ENCODE peak calls at places on chromosomes 12 and 14, in five cellular contexts. S is iPS DF 6.9, D is ovary, V is right cardiac atrium, H is mesendoderm. X is an unnamed sample.

GRCh38 chr12:93773122-93773871 is 96.1 kb downstream of the CRADD start:
- DNase-seq in S (no peak), V (no peak), D (no peak), H (no peak), X (no peak)

GRCh38 chr14:36996857-36997590 is 175.4 kb downstream of the SLC25A21 start:
- DNase-seq in D (no peak), S (no peak), H (no peak), V (no peak), X (no peak)

GRCh38 chr12:29650371-29650770 is 133.4 kb downstream of the TMTC1 start:
- DNase-seq in H (no peak), S (no peak), D (no peak), V (no peak), X (no peak)

GRCh38 chr12:2690348-2691000 is 104.3 kb upstream of the FKBP4 start:
- DNase-seq in H (no peak), S (no peak), V (no peak), D (no peak), X (no peak)

GRCh38 chr14:72515779-72516770 is 377.8 kb downstream of the DPF3 start:
- DNase-seq in H (peak; percentile 39), S (no peak), V (no peak), D (no peak), X (no peak)

GRCh38 chr12:96578526-96579125 is 89.2 kb downstream of the CFAP54 start:
- DNase-seq in V (no peak), D (no peak), S (peak; percentile 2), H (peak; percentile 69), X (peak; percentile 10)

GRCh38 chr14:58746261-58746660 is 108.5 kb downstream of the DACT1 start:
- DNase-seq in S (no peak), D (no peak), V (no peak), H (no peak), X (peak; percentile 56)

GRCh38 chr14:99655521-99655920 is 10.6 kb downstream of the HHIPL1 start:
- DNase-seq in H (no peak), D (no peak), S (no peak), V (no peak), X (no peak)

GRCh38 chr12:114443607-114444421 is 37.9 kb upstream of the TBX5 start:
- DNase-seq in H (no peak), D (no peak), V (peak; percentile 75), S (no peak), X (no peak)

GRCh38 chr14:65237956-65238355 is 135.6 kb upstream of the MAX start:
- DNase-seq in V (no peak), H (no peak), D (no peak), S (no peak), X (no peak)

GRCh38 chr14:33747749-33748148 is 203.1 kb downstream of the EGLN3 start:
- DNase-seq in D (no peak), H (no peak), V (no peak), S (no peak), X (no peak)

GRCh38 chr12:100159391-100160104 is 16.9 kb upstream of the BLTP3B start:
- DNase-seq in D (no peak), H (no peak), S (no peak), V (no peak), X (no peak)

GRCh38 chr12:2268478-2269286 is 215.9 kb downstream of the CACNA1C start:
- DNase-seq in D (no peak), V (no peak), S (no peak), H (peak; percentile 38), X (no peak)

GRCh38 chr14:96384053-96384452 is 7.9 kb upstream of the AK7 start:
- DNase-seq in V (no peak), S (no peak), D (no peak), H (no peak), X (no peak)

GRCh38 chr12:4148418-4149056 is 125.0 kb upstream of the CCND2 start:
- DNase-seq in V (peak; percentile 38), S (no peak), H (no peak), D (no peak), X (no peak)

GRCh38 chr14:101888182-101888581 is 76.2 kb upstream of the DYNC1H1 start:
- DNase-seq in S (no peak), V (no peak), D (no peak), H (no peak), X (no peak)

GRCh38 chr12:38137716-38138115 is 178.9 kb upstream of the ALG10B start:
- DNase-seq in V (no peak), D (no peak), H (no peak), S (no peak), X (no peak)

GRCh38 chr14:37668646-37669045 is 73.2 kb downstream of the TTC6 start:
- DNase-seq in D (no peak), V (no peak), H (no peak), S (no peak), X (no peak)

GRCh38 chr12:6039894-6040601 is 84.4 kb downstream of the VWF start:
- DNase-seq in S (no peak), D (peak; percentile 50), V (peak; percentile 48), H (peak; percentile 85), X (peak; percentile 57)

GRCh38 chr14:34539407-34540180 is at the start of gene EAPP:
- DNase-seq in V (peak; percentile 98), H (peak; percentile 99), S (peak; percentile 86), D (peak; percentile 96), X (peak; percentile 99)

GRCh38 chr12:131424270-131424669 is 286.6 kb upstream of the SFSWAP start:
- DNase-seq in D (no peak), H (no peak), S (no peak), V (no peak), X (no peak)

GRCh38 chr14:26554069-26554772 is 43.6 kb downstream of the NOVA1 start:
- DNase-seq in V (no peak), S (no peak), H (no peak), D (no peak), X (no peak)

GRCh38 chr12:51829641-51830040 is 18.9 kb downstream of the FIGNL2 start:
- DNase-seq in S (no peak), V (no peak), D (no peak), H (no peak), X (no peak)
- H3K4me1 ChIP-seq in S (peaks cover 18% of the 10 kb centered on the region), V (no peaks in the 10 kb centered on the region), D (no peaks in the 10 kb centered on the region), H (peaks cover 12% of the 10 kb centered on the region), X (no peaks in the 10 kb centered on the region)

GRCh38 chr14:23632461-23633159 is 3.6 kb upstream of the DHRS2 start:
- DNase-seq in S (no peak), D (no peak), H (peak; percentile 17), V (no peak), X (no peak)
- H3K4me1 ChIP-seq in S (no peaks in the 10 kb centered on the region), D (peaks cover 14% of the 10 kb centered on the region), H (peaks cover 11% of the 10 kb centered on the region), V (peaks cover 2% of the 10 kb centered on the region), X (no peaks in the 10 kb centered on the region)

GRCh38 chr12:57897296-57897974 is 43.9 kb upstream of the ATP23 start:
- DNase-seq in D (peak; percentile 31), H (peak; percentile 42), V (no peak), S (no peak), X (no peak)
- H3K4me1 ChIP-seq in D (peaks cover 39% of the 10 kb centered on the region), H (peaks cover 4% of the 10 kb centered on the region), V (peaks cover 36% of the 10 kb centered on the region), S (peaks cover 6% of the 10 kb centered on the region), X (peaks cover 25% of the 10 kb centered on the region)

DNA sequence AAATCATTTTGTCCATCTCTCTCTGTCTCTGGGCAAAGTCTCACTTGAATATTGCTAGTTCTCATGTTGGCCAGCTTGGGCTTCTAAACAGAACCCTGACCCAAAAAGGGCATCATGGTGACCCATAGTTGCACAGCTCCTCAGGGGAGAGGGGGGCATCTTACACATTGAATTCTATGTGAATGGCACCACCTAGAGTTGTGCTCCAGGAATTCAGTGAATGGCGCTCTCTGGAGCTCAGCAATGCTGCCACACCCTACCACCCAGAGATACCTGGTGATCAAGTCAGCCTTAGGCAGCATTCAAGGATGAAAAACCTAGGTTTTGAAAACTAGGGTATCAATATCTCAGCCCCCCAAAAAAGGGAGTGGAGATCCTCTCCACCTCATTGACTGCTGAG is 50.6 kb downstream of the SMUG1 start:
- DNase-seq in V (no peak), S (no peak), D (no peak), H (no peak), X (no peak)
- H3K4me1 ChIP-seq in V (no peaks in the 10 kb centered on the region), S (no peaks in the 10 kb centered on the region), D (peaks cover 6% of the 10 kb centered on the region), H (no peaks in the 10 kb centered on the region), X (no peaks in the 10 kb centered on the region)

DNA sequence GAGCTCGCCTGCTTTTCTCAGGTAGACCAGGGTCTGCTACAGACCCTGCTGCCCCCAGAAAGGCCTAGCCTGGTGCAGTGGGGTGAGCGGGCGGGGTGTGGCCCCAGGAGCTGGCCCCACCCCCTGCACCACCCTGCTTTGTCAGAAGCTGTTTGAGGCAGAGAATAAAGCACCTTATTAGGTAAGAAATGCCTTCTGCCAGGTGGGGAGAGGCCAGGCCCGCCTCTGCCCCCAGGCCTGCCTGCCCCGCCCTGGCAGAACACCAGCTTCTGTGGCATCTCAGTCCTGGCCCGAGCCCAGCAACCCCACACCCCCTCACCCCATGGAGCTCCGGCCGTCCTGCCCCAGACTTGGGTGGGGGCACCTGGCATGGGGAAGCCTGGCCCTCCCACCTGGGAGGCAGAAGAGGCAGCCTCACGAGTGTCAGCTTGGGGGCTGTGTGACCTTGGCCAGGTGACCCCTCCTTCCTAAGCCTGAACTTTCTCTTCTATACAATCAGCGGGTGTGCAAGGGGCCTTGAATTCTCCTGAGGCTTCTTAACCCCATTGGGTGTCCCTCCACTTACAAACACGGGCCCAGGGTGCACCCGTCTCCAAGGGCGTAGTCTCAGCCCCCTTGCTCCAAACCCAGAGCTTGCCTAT is 43.2 kb downstream of the KRT80 start:
- DNase-seq in D (peak; percentile 43), S (no peak), V (peak; percentile 35), H (no peak), X (peak; percentile 94)
- H3K4me1 ChIP-seq in D (peaks cover 9% of the 10 kb centered on the region), S (peaks cover 8% of the 10 kb centered on the region), V (peaks cover 8% of the 10 kb centered on the region), H (peaks cover 2% of the 10 kb centered on the region), X (peaks cover 52% of the 10 kb centered on the region)

DNA sequence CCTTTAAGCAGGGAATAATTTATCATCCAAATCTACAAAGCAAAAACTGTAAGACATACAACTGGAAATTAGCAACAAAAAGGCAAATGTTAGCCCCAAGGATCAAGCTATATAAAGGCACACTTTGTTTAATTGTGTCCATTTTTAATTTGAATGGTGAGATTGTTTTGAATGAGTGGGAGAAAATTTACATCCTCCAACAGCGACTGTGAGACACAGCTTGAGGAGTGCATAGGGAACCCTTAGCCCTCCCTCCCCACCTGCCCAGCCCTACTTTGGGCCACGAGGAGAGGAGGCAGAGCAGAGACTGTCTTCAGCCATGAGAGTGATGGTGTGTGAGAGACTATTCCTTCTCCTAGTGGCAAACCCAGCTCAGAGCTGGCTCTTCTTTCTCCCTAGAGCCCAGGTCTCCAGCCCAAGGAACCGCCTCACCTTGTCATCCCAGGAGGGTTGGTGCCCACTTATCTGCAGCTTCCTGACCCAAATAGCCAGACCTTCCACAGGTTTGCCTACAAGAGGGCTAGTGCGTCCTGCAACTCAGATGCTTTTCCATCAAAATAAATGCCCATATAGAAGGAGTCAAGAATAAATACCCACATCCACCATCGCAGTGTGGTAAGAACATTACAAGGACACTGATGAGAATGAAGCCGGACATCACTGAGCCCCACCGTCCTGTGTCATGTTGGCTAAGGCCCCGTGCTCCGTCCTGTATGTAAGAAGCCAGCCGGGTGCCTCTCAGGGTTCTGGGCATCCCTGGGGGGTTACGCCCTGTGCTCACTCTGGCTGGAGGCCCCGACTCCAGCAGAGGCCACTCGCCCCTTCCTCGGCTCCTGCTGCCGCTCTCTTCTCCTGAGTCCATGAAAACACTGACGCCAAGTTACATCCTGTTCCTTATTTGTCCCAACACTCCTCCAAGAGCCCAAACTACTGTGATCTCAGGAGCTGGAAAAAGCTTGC is 36.4 kb upstream of the C14orf180 start:
- DNase-seq in H (no peak), S (no peak), V (no peak), D (no peak), X (no peak)
- H3K4me1 ChIP-seq in H (no peaks in the 10 kb centered on the region), S (peaks cover 2% of the 10 kb centered on the region), V (no peaks in the 10 kb centered on the region), D (no peaks in the 10 kb centered on the region), X (no peaks in the 10 kb centered on the region)

DNA sequence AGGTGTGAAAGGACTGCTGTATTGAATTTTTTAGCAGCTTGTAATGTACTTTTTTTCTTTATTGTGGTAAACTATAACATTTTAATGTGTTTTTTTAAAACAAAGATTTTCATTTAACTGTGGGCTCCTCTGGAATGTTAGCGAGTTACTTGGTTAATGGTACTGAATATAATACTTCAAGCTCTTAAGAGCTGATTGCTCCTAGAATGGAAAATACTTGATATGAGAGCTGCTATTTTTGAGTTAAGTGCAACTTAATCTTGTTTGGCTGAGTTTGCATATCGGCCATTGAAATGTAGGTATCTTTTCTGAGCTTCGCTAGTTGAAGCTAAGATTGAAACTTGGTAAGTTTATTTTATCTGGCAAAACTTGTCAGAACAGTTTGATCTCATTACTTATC is 7.4 kb downstream of the TMBIM6 start:
- DNase-seq in V (no peak), D (no peak), S (no peak), H (no peak), X (no peak)
- H3K4me1 ChIP-seq in V (peaks cover 11% of the 10 kb centered on the region), D (peaks cover 16% of the 10 kb centered on the region), S (no peaks in the 10 kb centered on the region), H (peaks cover 13% of the 10 kb centered on the region), X (peaks cover 26% of the 10 kb centered on the region)